ENCODE peak calls at places on chromosomes 13 and 19, in six cellular contexts. B is PC-3, A is neural progenitor cell, V is colonic mucosa, E is fibroblast of lung, W is mesendoderm. K is an unnamed sample.

GRCh38 chr13:21557995-21558394 is 46.0 kb downstream of the MICU2 start:
- DNase-seq in W (peak; percentile 62), A (peak; percentile 59), B (peak; percentile 51), V (no peak), E (no peak), K (peak; percentile 22)

GRCh38 chr19:22945560-22945959 is 57.4 kb downstream of the ZNF728 start:
- DNase-seq in W (peak; percentile 40), E (peak; percentile 38), V (no peak), B (no peak), A (peak; percentile 33), K (no peak)

GRCh38 chr13:46578590-46578975 is 25.6 kb downstream of the LRCH1 start:
- DNase-seq in V (no peak), E (no peak), A (no peak), W (no peak), B (no peak), K (no peak)

GRCh38 chr19:45687599-45687998 is 4.2 kb downstream of the SNRPD2 start:
- DNase-seq in E (no peak), B (no peak), W (no peak), V (no peak), A (no peak), K (no peak)

GRCh38 chr19:31387662-31388175 is 38.5 kb upstream of the TSHZ3 start:
- DNase-seq in E (no peak), W (no peak), A (peak; percentile 86), V (no peak), B (no peak), K (no peak)

GRCh38 chr19:38549061-38549460 is 68.7 kb downstream of the MAP4K1 start:
- DNase-seq in W (no peak), A (no peak), E (no peak), V (no peak), B (no peak), K (no peak)

GRCh38 chr13:26022538-26023292 is 29.1 kb downstream of the SHISA2 start:
- DNase-seq in W (no peak), A (no peak), E (peak; percentile 77), B (peak; percentile 97), V (no peak), K (peak; percentile 74)

GRCh38 chr19:31127132-31127967 is 221.9 kb downstream of the TSHZ3 start:
- DNase-seq in V (peak; percentile 28), W (peak; percentile 63), B (peak; percentile 6), E (peak; percentile 87), A (no peak), K (peak; percentile 23)

GRCh38 chr19:45346449-45346848 is 5.9 kb downstream of the KLC3 start:
- DNase-seq in V (no peak), B (no peak), W (peak; percentile 46), E (no peak), A (peak; percentile 32), K (no peak)

GRCh38 chr13:99086869-99087129 is 108.9 kb upstream of the DOCK9 start:
- DNase-seq in B (no peak), W (peak; percentile 41), E (peak; percentile 25), V (peak; percentile 44), A (no peak), K (peak; percentile 42)

GRCh38 chr19:27746691-27747380 is 1466.1 kb downstream of the UQCRFS1 start:
- DNase-seq in W (peak; percentile 70), V (peak; percentile 17), E (peak; percentile 1), A (peak; percentile 66), B (peak; percentile 12), K (peak; percentile 15)

GRCh38 chr19:3224346-3225325 is at the start of gene CELF5:
- DNase-seq in V (peak; percentile 40), W (peak; percentile 44), E (peak; percentile 10), B (peak; percentile 30), A (peak; percentile 91), K (no peak)

DNA sequence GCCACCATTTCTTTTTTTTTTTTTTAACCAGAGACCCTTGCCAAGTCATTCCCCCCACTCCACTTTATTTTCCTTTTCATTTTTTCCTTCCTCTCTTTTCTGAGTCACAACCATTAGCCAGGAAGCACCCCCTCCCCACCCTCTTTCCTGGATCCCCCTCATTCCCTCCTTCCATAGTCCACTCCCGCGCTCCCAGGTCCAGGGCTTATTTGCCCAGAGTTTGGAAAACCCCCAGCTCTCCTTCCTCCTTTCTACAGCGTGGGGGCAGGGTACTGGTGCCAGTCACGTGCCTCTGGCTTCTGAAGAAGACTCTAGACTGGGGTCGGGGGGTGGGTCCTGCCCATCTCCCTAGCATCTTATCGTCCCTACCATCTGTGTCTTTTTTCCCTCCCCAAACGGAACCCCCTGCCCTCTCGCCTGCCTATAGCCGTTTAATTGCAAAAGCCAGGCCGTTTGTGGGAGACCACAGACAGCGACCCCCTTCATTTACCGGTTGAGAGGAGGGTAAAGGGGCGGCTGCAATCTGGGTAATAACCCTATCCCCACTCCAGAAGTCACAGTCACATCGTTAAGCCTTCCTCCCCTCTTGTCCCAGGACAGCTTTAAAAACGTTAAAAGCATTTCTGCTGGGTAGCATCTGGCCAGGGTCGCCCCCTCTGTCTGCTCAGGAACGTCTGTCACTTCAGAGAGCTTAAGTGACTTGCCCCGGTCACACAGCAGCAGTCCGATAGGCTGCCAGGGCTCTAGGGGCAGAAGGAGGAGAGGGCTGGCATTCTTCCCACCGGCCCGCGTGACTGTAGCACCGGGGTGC is 961 bp upstream of the CALR start:
- DNase-seq in A (peak; percentile 69), E (no peak), B (peak; percentile 52), W (peak; percentile 90), V (peak; percentile 66), K (no peak)
- H3K9ac ChIP-seq in A (no peak overlapping the region), E (peak overlapping the region; percentile 60), B (peak overlapping the region; percentile 77), W (peak overlapping the region; percentile 92), V (peak overlapping the region; percentile 99), K (peak overlapping the region; percentile 24)

GRCh38 chr19:49149652-49150105 is 5.5 kb downstream of the HRC start:
- DNase-seq in E (peak; percentile 87), W (peak; percentile 96), V (peak; percentile 70), B (peak; percentile 74), A (peak; percentile 92), K (peak; percentile 66)
- H3K4me1 ChIP-seq in E (peaks cover 8% of the 10 kb centered on the region), W (peaks cover 5% of the 10 kb centered on the region), V (no peaks in the 10 kb centered on the region), B (peaks cover 25% of the 10 kb centered on the region), A (peaks cover 16% of the 10 kb centered on the region), K (peaks cover 19% of the 10 kb centered on the region)

DNA sequence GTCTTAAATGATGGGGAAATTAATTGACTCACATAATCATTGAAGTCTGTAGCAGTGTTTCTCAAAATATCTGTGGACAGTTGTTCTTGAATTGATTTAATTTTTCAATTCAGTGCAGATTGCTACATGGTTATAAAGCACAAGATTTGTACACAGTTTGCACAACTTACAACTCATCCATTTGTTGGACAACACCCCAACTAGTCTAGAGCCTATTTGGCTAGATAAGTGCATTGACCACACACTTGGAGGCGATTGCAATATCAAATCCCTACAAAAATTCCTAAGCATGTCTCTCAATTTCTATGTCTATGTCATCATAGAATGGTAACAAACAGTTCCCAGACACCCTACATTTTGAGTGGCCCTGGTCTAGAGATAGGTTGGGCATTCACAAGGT is 48.0 kb upstream of the IPO5 start:
- DNase-seq in E (no peak), A (no peak), B (no peak), V (no peak), W (no peak), K (no peak)
- H3K9ac ChIP-seq in E (no peak overlapping the region), A (no peak overlapping the region), B (no peak overlapping the region), V (no peak overlapping the region), W (no peak overlapping the region), K (no peak overlapping the region)

DNA sequence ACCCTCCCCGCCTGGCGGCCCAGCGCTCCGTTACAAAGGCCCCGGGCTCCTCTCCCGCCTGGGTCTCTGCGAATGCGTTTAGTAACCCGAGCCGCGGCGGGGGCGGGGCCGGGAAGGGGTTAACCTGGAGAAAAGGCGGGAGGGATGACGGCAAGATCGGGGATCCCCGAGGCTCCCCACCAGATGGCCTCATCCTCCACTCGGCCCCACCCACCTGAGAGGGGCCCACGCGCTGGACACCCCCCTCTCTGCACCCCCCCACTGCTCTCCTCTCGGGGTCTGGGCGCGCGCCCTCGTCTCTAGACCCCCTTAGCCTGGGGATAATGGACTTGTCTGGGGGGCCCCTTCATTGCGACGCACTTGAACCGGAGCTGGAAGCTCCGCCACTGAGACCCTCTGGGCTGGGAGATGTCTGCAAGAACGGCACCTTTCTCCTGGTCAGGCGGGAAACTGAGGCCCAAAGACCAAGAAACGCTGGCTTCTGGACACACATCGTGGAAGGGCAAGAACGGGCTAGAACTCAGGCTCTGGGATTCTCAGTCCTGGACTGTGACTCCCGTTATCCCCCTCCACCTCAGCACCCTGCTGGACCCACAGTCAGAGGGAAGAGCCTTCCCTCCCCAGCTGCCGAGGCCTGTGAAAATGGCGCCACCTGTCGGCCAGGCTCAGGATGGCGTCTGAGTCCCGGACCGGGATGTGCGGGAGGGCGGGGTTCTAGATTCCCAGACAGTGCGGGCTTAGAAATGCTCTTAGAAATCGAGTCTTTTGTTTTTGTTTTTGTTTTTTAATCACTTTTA is 2.9 kb upstream of the LTBP4 start:
- DNase-seq in W (peak; percentile 92), A (peak; percentile 96), B (peak; percentile 89), V (peak; percentile 92), E (peak; percentile 89), K (peak; percentile 70)
- H3K4me1 ChIP-seq in W (peaks cover 12% of the 10 kb centered on the region), A (peaks cover 47% of the 10 kb centered on the region), B (peaks cover 34% of the 10 kb centered on the region), V (peaks cover 22% of the 10 kb centered on the region), E (peaks cover 29% of the 10 kb centered on the region), K (peaks cover 38% of the 10 kb centered on the region)

DNA sequence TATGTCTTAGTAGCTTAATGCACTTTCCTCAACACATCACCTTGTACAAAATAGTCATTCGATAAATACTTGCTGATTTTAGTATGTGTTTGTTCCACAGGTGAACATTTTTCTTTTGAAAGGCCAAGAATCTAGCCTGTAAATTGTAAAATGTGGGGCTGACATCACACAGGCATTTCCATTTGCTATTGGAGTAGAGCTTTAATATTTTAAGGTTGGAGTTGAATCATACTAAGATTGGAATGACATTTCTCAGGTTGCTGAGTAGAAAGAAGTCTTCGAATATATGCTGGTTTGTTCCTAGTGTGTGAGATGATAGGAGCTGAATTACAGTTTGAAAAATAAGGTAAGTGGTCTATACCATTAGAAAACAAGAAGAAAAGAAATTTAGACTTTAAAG is 112.3 kb upstream of the FRY start:
- DNase-seq in W (no peak), V (no peak), B (no peak), A (no peak), E (no peak), K (no peak)
- H3K9ac ChIP-seq in W (no peak overlapping the region), V (no peak overlapping the region), B (no peak overlapping the region), A (no peak overlapping the region), E (no peak overlapping the region), K (no peak overlapping the region)

DNA sequence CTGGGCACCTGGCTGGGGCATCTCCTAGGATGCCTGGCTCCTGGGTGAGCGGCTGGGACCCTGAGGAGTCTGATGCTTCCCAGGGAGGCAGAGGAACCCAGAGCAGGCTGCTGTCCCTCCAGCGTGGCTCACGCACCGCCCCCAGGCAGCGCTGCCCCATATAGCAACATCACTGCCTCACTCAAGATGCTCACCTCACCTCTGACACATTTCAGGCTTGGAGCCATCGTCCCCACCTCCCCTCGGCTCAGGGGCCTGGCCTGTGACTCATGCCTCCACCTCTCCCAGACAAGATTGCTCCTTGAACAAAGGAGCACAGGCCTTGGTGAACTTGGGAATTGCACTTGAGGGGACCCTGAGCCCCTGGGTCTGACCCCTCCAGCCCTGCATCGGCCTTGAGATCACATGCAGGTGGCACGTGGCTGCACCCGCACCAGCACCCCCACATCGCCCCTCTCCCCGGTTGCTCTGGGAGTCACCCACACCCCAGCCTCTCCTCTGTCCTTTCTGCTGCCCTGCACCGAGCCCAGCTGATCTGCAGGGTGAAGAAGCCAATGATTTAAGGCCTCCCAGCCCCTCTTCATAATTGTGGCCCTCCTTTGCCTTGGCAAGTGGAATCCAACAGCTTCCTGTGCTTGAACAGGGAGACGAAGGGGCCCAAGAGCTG is 11.2 kb downstream of the CEBPA start:
- DNase-seq in A (no peak), B (peak; percentile 82), W (peak; percentile 74), E (no peak), V (peak; percentile 86), K (peak; percentile 62)
- H3K4me1 ChIP-seq in A (no peaks in the 10 kb centered on the region), B (peaks cover 43% of the 10 kb centered on the region), W (no peaks in the 10 kb centered on the region), E (peaks cover 2% of the 10 kb centered on the region), V (peaks cover 30% of the 10 kb centered on the region), K (peaks cover 34% of the 10 kb centered on the region)